ENCODE peak calls at places on chromosomes 5 and 9, in nine cellular contexts. One of them, this sample, is unnamed.

GRCh38 chr5:58666598-58667595 is 84.0 kb downstream of the RAB3C start:
- DNase-seq in DMS153: no peak
- DNase-seq in hepatocyte: no peak
- DNase-seq in adipocyte: no peak
- DNase-seq in naive thymus-derived CD4-positive, alpha-beta T cell: no peak
- DNase-seq in neural progenitor cell: peak; percentile 61
- DNase-seq in stimulated activated CD4-positive, alpha-beta T cell treated with anti-CD3 and anti-CD28 coated beads, Interleukin-2, amount 100 ng/mL, for 24 hours: no peak
- DNase-seq in COR-L47: peak; percentile 5
- DNase-seq in NCI-H2029: no peak
- DNase-seq in this sample: no peak

GRCh38 chr5:137231535-137231934 is 267.6 kb downstream of the SPOCK1 start:
- DNase-seq in DMS153: no peak
- DNase-seq in hepatocyte: no peak
- DNase-seq in adipocyte: peak; percentile 10
- DNase-seq in naive thymus-derived CD4-positive, alpha-beta T cell: no peak
- DNase-seq in neural progenitor cell: no peak
- DNase-seq in stimulated activated CD4-positive, alpha-beta T cell treated with anti-CD3 and anti-CD28 coated beads, Interleukin-2, amount 100 ng/mL, for 24 hours: no peak
- DNase-seq in COR-L47: no peak
- DNase-seq in NCI-H2029: peak; percentile 12
- DNase-seq in this sample: no peak

GRCh38 chr5:138819065-138819464 is 56.1 kb downstream of the LRRTM2 start:
- DNase-seq in DMS153: no peak
- DNase-seq in hepatocyte: no peak
- DNase-seq in adipocyte: no peak
- DNase-seq in naive thymus-derived CD4-positive, alpha-beta T cell: no peak
- DNase-seq in neural progenitor cell: peak; percentile 6
- DNase-seq in stimulated activated CD4-positive, alpha-beta T cell treated with anti-CD3 and anti-CD28 coated beads, Interleukin-2, amount 100 ng/mL, for 24 hours: no peak
- DNase-seq in COR-L47: no peak
- DNase-seq in NCI-H2029: no peak
- DNase-seq in this sample: no peak

GRCh38 chr9:6383551-6384225 is 29.3 kb upstream of the UHRF2 start:
- DNase-seq in DMS153: no peak
- DNase-seq in hepatocyte: no peak
- DNase-seq in adipocyte: peak; percentile 82
- DNase-seq in naive thymus-derived CD4-positive, alpha-beta T cell: no peak
- DNase-seq in neural progenitor cell: no peak
- DNase-seq in stimulated activated CD4-positive, alpha-beta T cell treated with anti-CD3 and anti-CD28 coated beads, Interleukin-2, amount 100 ng/mL, for 24 hours: no peak
- DNase-seq in COR-L47: no peak
- DNase-seq in NCI-H2029: no peak
- DNase-seq in this sample: no peak

GRCh38 chr9:111405701-111406100 is 75.7 kb upstream of the OR2K2 start:
- DNase-seq in DMS153: no peak
- DNase-seq in hepatocyte: no peak
- DNase-seq in adipocyte: no peak
- DNase-seq in naive thymus-derived CD4-positive, alpha-beta T cell: no peak
- DNase-seq in neural progenitor cell: no peak
- DNase-seq in stimulated activated CD4-positive, alpha-beta T cell treated with anti-CD3 and anti-CD28 coated beads, Interleukin-2, amount 100 ng/mL, for 24 hours: no peak
- DNase-seq in COR-L47: no peak
- DNase-seq in NCI-H2029: no peak
- DNase-seq in this sample: no peak

GRCh38 chr9:81082251-81082650 is 607.1 kb downstream of the TLE1 start:
- DNase-seq in DMS153: no peak
- DNase-seq in hepatocyte: no peak
- DNase-seq in adipocyte: peak; percentile 66
- DNase-seq in naive thymus-derived CD4-positive, alpha-beta T cell: no peak
- DNase-seq in neural progenitor cell: no peak
- DNase-seq in stimulated activated CD4-positive, alpha-beta T cell treated with anti-CD3 and anti-CD28 coated beads, Interleukin-2, amount 100 ng/mL, for 24 hours: no peak
- DNase-seq in COR-L47: no peak
- DNase-seq in NCI-H2029: no peak
- DNase-seq in this sample: no peak

GRCh38 chr9:35907732-35908483 is 1.4 kb upstream of the SPAAR start:
- DNase-seq in DMS153: peak; percentile 50
- DNase-seq in hepatocyte: peak; percentile 82
- DNase-seq in adipocyte: peak; percentile 86
- DNase-seq in naive thymus-derived CD4-positive, alpha-beta T cell: no peak
- DNase-seq in neural progenitor cell: peak; percentile 39
- DNase-seq in stimulated activated CD4-positive, alpha-beta T cell treated with anti-CD3 and anti-CD28 coated beads, Interleukin-2, amount 100 ng/mL, for 24 hours: no peak
- DNase-seq in COR-L47: peak; percentile 43
- DNase-seq in NCI-H2029: peak; percentile 62
- DNase-seq in this sample: peak; percentile 16

GRCh38 chr5:176716320-176716719 is 69.0 kb downstream of the TSPAN17 start:
- DNase-seq in DMS153: no peak
- DNase-seq in hepatocyte: peak; percentile 37
- DNase-seq in adipocyte: peak; percentile 22
- DNase-seq in naive thymus-derived CD4-positive, alpha-beta T cell: no peak
- DNase-seq in neural progenitor cell: no peak
- DNase-seq in stimulated activated CD4-positive, alpha-beta T cell treated with anti-CD3 and anti-CD28 coated beads, Interleukin-2, amount 100 ng/mL, for 24 hours: no peak
- DNase-seq in COR-L47: peak; percentile 65
- DNase-seq in NCI-H2029: peak; percentile 84
- DNase-seq in this sample: no peak

GRCh38 chr9:34869390-34869789 is 88.7 kb upstream of the PHF24 start:
- DNase-seq in DMS153: no peak
- DNase-seq in hepatocyte: no peak
- DNase-seq in adipocyte: peak; percentile 11
- DNase-seq in naive thymus-derived CD4-positive, alpha-beta T cell: no peak
- DNase-seq in neural progenitor cell: peak; percentile 17
- DNase-seq in stimulated activated CD4-positive, alpha-beta T cell treated with anti-CD3 and anti-CD28 coated beads, Interleukin-2, amount 100 ng/mL, for 24 hours: no peak
- DNase-seq in COR-L47: peak; percentile 11
- DNase-seq in NCI-H2029: no peak
- DNase-seq in this sample: no peak

GRCh38 chr9:77433675-77434445 is 214.3 kb downstream of the GNA14 start:
- DNase-seq in DMS153: peak; percentile 28
- DNase-seq in hepatocyte: peak; percentile 85
- DNase-seq in adipocyte: peak; percentile 88
- DNase-seq in naive thymus-derived CD4-positive, alpha-beta T cell: peak; percentile 33
- DNase-seq in neural progenitor cell: peak; percentile 78
- DNase-seq in stimulated activated CD4-positive, alpha-beta T cell treated with anti-CD3 and anti-CD28 coated beads, Interleukin-2, amount 100 ng/mL, for 24 hours: peak; percentile 58
- DNase-seq in COR-L47: peak; percentile 65
- DNase-seq in NCI-H2029: peak; percentile 62
- DNase-seq in this sample: peak; percentile 55

GRCh38 chr5:109479260-109479860 is 69.6 kb upstream of the PJA2 start:
- DNase-seq in DMS153: peak; percentile 0
- DNase-seq in hepatocyte: peak; percentile 30
- DNase-seq in adipocyte: peak; percentile 66
- DNase-seq in naive thymus-derived CD4-positive, alpha-beta T cell: no peak
- DNase-seq in neural progenitor cell: peak; percentile 5
- DNase-seq in stimulated activated CD4-positive, alpha-beta T cell treated with anti-CD3 and anti-CD28 coated beads, Interleukin-2, amount 100 ng/mL, for 24 hours: no peak
- DNase-seq in COR-L47: no peak
- DNase-seq in NCI-H2029: peak; percentile 2
- DNase-seq in this sample: no peak

GRCh38 chr5:120152472-120152871 is 311.6 kb upstream of the PRR16 start:
- DNase-seq in DMS153: no peak
- DNase-seq in hepatocyte: no peak
- DNase-seq in adipocyte: peak; percentile 78
- DNase-seq in naive thymus-derived CD4-positive, alpha-beta T cell: no peak
- DNase-seq in neural progenitor cell: no peak
- DNase-seq in stimulated activated CD4-positive, alpha-beta T cell treated with anti-CD3 and anti-CD28 coated beads, Interleukin-2, amount 100 ng/mL, for 24 hours: no peak
- DNase-seq in COR-L47: no peak
- DNase-seq in NCI-H2029: no peak
- DNase-seq in this sample: no peak

GRCh38 chr9:113567361-113568080 is 104.0 kb downstream of the RGS3 start:
- DNase-seq in DMS153: no peak
- DNase-seq in hepatocyte: no peak
- DNase-seq in adipocyte: no peak
- DNase-seq in naive thymus-derived CD4-positive, alpha-beta T cell: no peak
- DNase-seq in neural progenitor cell: no peak
- DNase-seq in stimulated activated CD4-positive, alpha-beta T cell treated with anti-CD3 and anti-CD28 coated beads, Interleukin-2, amount 100 ng/mL, for 24 hours: no peak
- DNase-seq in COR-L47: no peak
- DNase-seq in NCI-H2029: no peak
- DNase-seq in this sample: no peak

GRCh38 chr5:15547440-15547839 is 47.5 kb downstream of the FBXL7 start:
- DNase-seq in DMS153: no peak
- DNase-seq in hepatocyte: no peak
- DNase-seq in adipocyte: no peak
- DNase-seq in naive thymus-derived CD4-positive, alpha-beta T cell: no peak
- DNase-seq in neural progenitor cell: no peak
- DNase-seq in stimulated activated CD4-positive, alpha-beta T cell treated with anti-CD3 and anti-CD28 coated beads, Interleukin-2, amount 100 ng/mL, for 24 hours: no peak
- DNase-seq in COR-L47: no peak
- DNase-seq in NCI-H2029: no peak
- DNase-seq in this sample: no peak

GRCh38 chr5:158514961-158515359 is 584.8 kb downstream of the EBF1 start:
- DNase-seq in DMS153: no peak
- DNase-seq in hepatocyte: no peak
- DNase-seq in adipocyte: peak; percentile 16
- DNase-seq in naive thymus-derived CD4-positive, alpha-beta T cell: no peak
- DNase-seq in neural progenitor cell: no peak
- DNase-seq in stimulated activated CD4-positive, alpha-beta T cell treated with anti-CD3 and anti-CD28 coated beads, Interleukin-2, amount 100 ng/mL, for 24 hours: no peak
- DNase-seq in COR-L47: no peak
- DNase-seq in NCI-H2029: no peak
- DNase-seq in this sample: no peak

GRCh38 chr5:177134653-177135225 is 1.2 kb downstream of the NSD1 start:
- DNase-seq in DMS153: no peak
- DNase-seq in hepatocyte: no peak
- DNase-seq in adipocyte: peak; percentile 21
- DNase-seq in naive thymus-derived CD4-positive, alpha-beta T cell: no peak
- DNase-seq in neural progenitor cell: no peak
- DNase-seq in stimulated activated CD4-positive, alpha-beta T cell treated with anti-CD3 and anti-CD28 coated beads, Interleukin-2, amount 100 ng/mL, for 24 hours: no peak
- DNase-seq in COR-L47: no peak
- DNase-seq in NCI-H2029: no peak
- DNase-seq in this sample: no peak

GRCh38 chr5:75048457-75048953 is 3.9 kb downstream of the GCNT4 start:
- DNase-seq in DMS153: no peak
- DNase-seq in hepatocyte: no peak
- DNase-seq in adipocyte: peak; percentile 60
- DNase-seq in naive thymus-derived CD4-positive, alpha-beta T cell: no peak
- DNase-seq in neural progenitor cell: no peak
- DNase-seq in stimulated activated CD4-positive, alpha-beta T cell treated with anti-CD3 and anti-CD28 coated beads, Interleukin-2, amount 100 ng/mL, for 24 hours: no peak
- DNase-seq in COR-L47: no peak
- DNase-seq in NCI-H2029: no peak
- DNase-seq in this sample: no peak

GRCh38 chr5:64861281-64861680 is 92.6 kb downstream of the CWC27 start:
- DNase-seq in DMS153: no peak
- DNase-seq in hepatocyte: no peak
- DNase-seq in adipocyte: no peak
- DNase-seq in naive thymus-derived CD4-positive, alpha-beta T cell: no peak
- DNase-seq in neural progenitor cell: no peak
- DNase-seq in stimulated activated CD4-positive, alpha-beta T cell treated with anti-CD3 and anti-CD28 coated beads, Interleukin-2, amount 100 ng/mL, for 24 hours: no peak
- DNase-seq in COR-L47: no peak
- DNase-seq in NCI-H2029: no peak
- DNase-seq in this sample: no peak

GRCh38 chr9:115814081-115814480 is 339.5 kb upstream of the PAPPA start:
- DNase-seq in DMS153: no peak
- DNase-seq in hepatocyte: no peak
- DNase-seq in adipocyte: no peak
- DNase-seq in naive thymus-derived CD4-positive, alpha-beta T cell: no peak
- DNase-seq in neural progenitor cell: no peak
- DNase-seq in stimulated activated CD4-positive, alpha-beta T cell treated with anti-CD3 and anti-CD28 coated beads, Interleukin-2, amount 100 ng/mL, for 24 hours: no peak
- DNase-seq in COR-L47: no peak
- DNase-seq in NCI-H2029: no peak
- DNase-seq in this sample: no peak

GRCh38 chr9:77725051-77725702 is 77.1 kb upstream of the GNA14 start:
- DNase-seq in DMS153: no peak
- DNase-seq in hepatocyte: no peak
- DNase-seq in adipocyte: no peak
- DNase-seq in naive thymus-derived CD4-positive, alpha-beta T cell: no peak
- DNase-seq in neural progenitor cell: no peak
- DNase-seq in stimulated activated CD4-positive, alpha-beta T cell treated with anti-CD3 and anti-CD28 coated beads, Interleukin-2, amount 100 ng/mL, for 24 hours: no peak
- DNase-seq in COR-L47: no peak
- DNase-seq in NCI-H2029: no peak
- DNase-seq in this sample: no peak

GRCh38 chr9:125476645-125477044 is 215.0 kb downstream of the GAPVD1 start:
- DNase-seq in DMS153: no peak
- DNase-seq in hepatocyte: peak; percentile 23
- DNase-seq in adipocyte: no peak
- DNase-seq in naive thymus-derived CD4-positive, alpha-beta T cell: no peak
- DNase-seq in neural progenitor cell: no peak
- DNase-seq in stimulated activated CD4-positive, alpha-beta T cell treated with anti-CD3 and anti-CD28 coated beads, Interleukin-2, amount 100 ng/mL, for 24 hours: no peak
- DNase-seq in COR-L47: no peak
- DNase-seq in NCI-H2029: no peak
- DNase-seq in this sample: no peak

GRCh38 chr5:77379558-77380061 is 112.5 kb downstream of the WDR41 start:
- DNase-seq in DMS153: no peak
- DNase-seq in hepatocyte: no peak
- DNase-seq in adipocyte: no peak
- DNase-seq in naive thymus-derived CD4-positive, alpha-beta T cell: peak; percentile 54
- DNase-seq in neural progenitor cell: no peak
- DNase-seq in stimulated activated CD4-positive, alpha-beta T cell treated with anti-CD3 and anti-CD28 coated beads, Interleukin-2, amount 100 ng/mL, for 24 hours: peak; percentile 55
- DNase-seq in COR-L47: no peak
- DNase-seq in NCI-H2029: no peak
- DNase-seq in this sample: no peak

GRCh38 chr9:95771556-95772280 is 103.8 kb upstream of the ERCC6L2 start:
- DNase-seq in DMS153: no peak
- DNase-seq in hepatocyte: peak; percentile 60
- DNase-seq in adipocyte: no peak
- DNase-seq in naive thymus-derived CD4-positive, alpha-beta T cell: no peak
- DNase-seq in neural progenitor cell: peak; percentile 78
- DNase-seq in stimulated activated CD4-positive, alpha-beta T cell treated with anti-CD3 and anti-CD28 coated beads, Interleukin-2, amount 100 ng/mL, for 24 hours: no peak
- DNase-seq in COR-L47: no peak
- DNase-seq in NCI-H2029: no peak
- DNase-seq in this sample: no peak

GRCh38 chr5:153352685-153353219 is 137.7 kb upstream of the GRIA1 start:
- DNase-seq in DMS153: no peak
- DNase-seq in hepatocyte: no peak
- DNase-seq in adipocyte: peak; percentile 2
- DNase-seq in naive thymus-derived CD4-positive, alpha-beta T cell: peak; percentile 37
- DNase-seq in neural progenitor cell: no peak
- DNase-seq in stimulated activated CD4-positive, alpha-beta T cell treated with anti-CD3 and anti-CD28 coated beads, Interleukin-2, amount 100 ng/mL, for 24 hours: peak; percentile 14
- DNase-seq in COR-L47: peak; percentile 47
- DNase-seq in NCI-H2029: no peak
- DNase-seq in this sample: no peak

GRCh38 chr5:19977069-19977468 is 10.9 kb downstream of the CDH18 start:
- DNase-seq in DMS153: no peak
- DNase-seq in hepatocyte: no peak
- DNase-seq in adipocyte: no peak
- DNase-seq in naive thymus-derived CD4-positive, alpha-beta T cell: no peak
- DNase-seq in neural progenitor cell: no peak
- DNase-seq in stimulated activated CD4-positive, alpha-beta T cell treated with anti-CD3 and anti-CD28 coated beads, Interleukin-2, amount 100 ng/mL, for 24 hours: no peak
- DNase-seq in COR-L47: no peak
- DNase-seq in NCI-H2029: peak; percentile 61
- DNase-seq in this sample: no peak

GRCh38 chr9:111000202-111000601 is 38.1 kb downstream of the LPAR1 start:
- DNase-seq in DMS153: no peak
- DNase-seq in hepatocyte: no peak
- DNase-seq in adipocyte: no peak
- DNase-seq in naive thymus-derived CD4-positive, alpha-beta T cell: no peak
- DNase-seq in neural progenitor cell: peak; percentile 13
- DNase-seq in stimulated activated CD4-positive, alpha-beta T cell treated with anti-CD3 and anti-CD28 coated beads, Interleukin-2, amount 100 ng/mL, for 24 hours: no peak
- DNase-seq in COR-L47: no peak
- DNase-seq in NCI-H2029: peak; percentile 45
- DNase-seq in this sample: no peak

GRCh38 chr5:175520873-175521272 is 42.5 kb downstream of the SFXN1 start:
- DNase-seq in DMS153: no peak
- DNase-seq in hepatocyte: no peak
- DNase-seq in adipocyte: no peak
- DNase-seq in naive thymus-derived CD4-positive, alpha-beta T cell: no peak
- DNase-seq in neural progenitor cell: no peak
- DNase-seq in stimulated activated CD4-positive, alpha-beta T cell treated with anti-CD3 and anti-CD28 coated beads, Interleukin-2, amount 100 ng/mL, for 24 hours: no peak
- DNase-seq in COR-L47: no peak
- DNase-seq in NCI-H2029: no peak
- DNase-seq in this sample: no peak

GRCh38 chr9:65444943-65445342 is 159.9 kb upstream of the FOXD4L5 start:
- DNase-seq in DMS153: no peak
- DNase-seq in hepatocyte: no peak
- DNase-seq in adipocyte: no peak
- DNase-seq in naive thymus-derived CD4-positive, alpha-beta T cell: no peak
- DNase-seq in neural progenitor cell: no peak
- DNase-seq in stimulated activated CD4-positive, alpha-beta T cell treated with anti-CD3 and anti-CD28 coated beads, Interleukin-2, amount 100 ng/mL, for 24 hours: no peak
- DNase-seq in COR-L47: no peak
- DNase-seq in NCI-H2029: no peak
- DNase-seq in this sample: no peak

GRCh38 chr9:113966394-113966793 is 90.3 kb downstream of the ZNF618 start:
- DNase-seq in DMS153: no peak
- DNase-seq in hepatocyte: peak; percentile 77
- DNase-seq in adipocyte: no peak
- DNase-seq in naive thymus-derived CD4-positive, alpha-beta T cell: no peak
- DNase-seq in neural progenitor cell: no peak
- DNase-seq in stimulated activated CD4-positive, alpha-beta T cell treated with anti-CD3 and anti-CD28 coated beads, Interleukin-2, amount 100 ng/mL, for 24 hours: no peak
- DNase-seq in COR-L47: no peak
- DNase-seq in NCI-H2029: no peak
- DNase-seq in this sample: no peak

GRCh38 chr5:100505984-100506670 is 29.0 kb upstream of the FAM174A start:
- DNase-seq in DMS153: no peak
- DNase-seq in hepatocyte: peak; percentile 30
- DNase-seq in adipocyte: peak; percentile 86
- DNase-seq in naive thymus-derived CD4-positive, alpha-beta T cell: no peak
- DNase-seq in neural progenitor cell: no peak
- DNase-seq in stimulated activated CD4-positive, alpha-beta T cell treated with anti-CD3 and anti-CD28 coated beads, Interleukin-2, amount 100 ng/mL, for 24 hours: no peak
- DNase-seq in COR-L47: no peak
- DNase-seq in NCI-H2029: no peak
- DNase-seq in this sample: no peak